ENCODE peak calls at places on chromosome 12, in four cellular contexts. E is mucosa of gallbladder, Y is Caco-2, N is stromal cell of bone marrow. S is an unnamed sample.
A peak's percentile ranks its signal among the peaks of the same experiment; 100 is the strongest.

GRCh38 chr12:47236109-47236714 is 156.5 kb upstream of the AMIGO2 start:
- DNase-seq in E (no peak), N (peak; percentile 80), Y (no peak), S (no peak)

GRCh38 chr12:46798648-46799047 is 27.1 kb downstream of the SLC38A4 start:
- DNase-seq in Y (no peak), E (no peak), N (no peak), S (no peak)

GRCh38 chr12:66103011-66103913 is 27.3 kb downstream of the LLPH start:
- DNase-seq in N (no peak), Y (no peak), E (no peak), S (no peak)

GRCh38 chr12:94954029-94954685 is 49.3 kb downstream of the NDUFA12 start:
- DNase-seq in E (peak; percentile 12), N (no peak), Y (peak; percentile 48), S (no peak)

GRCh38 chr12:44217146-44217883 is 381.4 kb downstream of the TMEM117 start:
- DNase-seq in E (no peak), Y (no peak), N (no peak), S (no peak)

GRCh38 chr12:101299931-101300330 is 20.0 kb downstream of the UTP20 start:
- DNase-seq in Y (no peak), E (no peak), N (no peak), S (no peak)

GRCh38 chr12:92955997-92956663 is 27.0 kb upstream of the EEA1 start:
- DNase-seq in N (peak; percentile 73), E (no peak), Y (no peak), S (no peak)

GRCh38 chr12:91327889-91328288 is 145.3 kb upstream of the DCN start:
- DNase-seq in E (no peak), Y (no peak), N (peak; percentile 46), S (no peak)

GRCh38 chr12:85725991-85726390 is 110.2 kb downstream of the RASSF9 start:
- DNase-seq in Y (no peak), E (no peak), N (no peak), S (no peak)